ENCODE peak calls at places on chromosomes 1 and 21, in five cellular contexts. R is OCI-LY7, K is right atrium auricular region, L is tibial artery, E is heart right ventricle. M is an unnamed sample.

GRCh38 chr1:30324251-30325084 is 398.9 kb downstream of the MATN1 start:
- DNase-seq in L (peak; percentile 23), K (peak; percentile 38), R (no peak), E (no peak), M (peak; percentile 49)

GRCh38 chr1:164706596-164706995 is 147.6 kb downstream of the PBX1 start:
- DNase-seq in L (no peak), R (no peak), E (no peak), K (no peak), M (no peak)

GRCh38 chr21:20661745-20662470 is 336.3 kb upstream of the NCAM2 start:
- DNase-seq in R (no peak), L (no peak), E (no peak), K (no peak), M (no peak)

GRCh38 chr1:56866656-56867055 is 12.1 kb downstream of the C8A start:
- DNase-seq in E (no peak), K (no peak), R (no peak), L (no peak), M (no peak)

GRCh38 chr1:27238032-27238431 is 3.6 kb downstream of the WDTC1 start:
- DNase-seq in E (no peak), L (no peak), K (no peak), R (no peak), M (no peak)

GRCh38 chr21:26177187-26177586 is 6.6 kb upstream of the APP start:
- DNase-seq in K (no peak), L (no peak), R (no peak), E (peak; percentile 28), M (no peak)

GRCh38 chr1:192159034-192159433 is 772 bp downstream of the RGS18 start:
- DNase-seq in K (no peak), E (no peak), L (no peak), R (no peak), M (no peak)

GRCh38 chr1:232628335-232629214 is 1.4 kb downstream of the SIPA1L2 start:
- DNase-seq in K (no peak), E (no peak), R (peak; percentile 66), L (no peak), M (no peak)

GRCh38 chr1:78716186-78716585 is 66.6 kb downstream of the IFI44 start:
- DNase-seq in K (no peak), L (no peak), E (no peak), R (no peak), M (no peak)

GRCh38 chr1:161439280-161440232 is 65.7 kb upstream of the FCGR2A start:
- DNase-seq in R (peak; percentile 26), E (no peak), L (no peak), K (no peak), M (no peak)

GRCh38 chr1:31509124-31510072 is 66.9 kb upstream of the TINAGL1 start:
- DNase-seq in R (no peak), K (no peak), E (no peak), L (no peak), M (no peak)

GRCh38 chr1:24551910-24552571 is 3.8 kb upstream of the NCMAP start:
- DNase-seq in E (no peak), R (no peak), K (no peak), L (no peak), M (no peak)

GRCh38 chr1:244862354-244862698 is 2.0 kb downstream of the HNRNPU start:
- DNase-seq in L (no peak), K (no peak), R (peak; percentile 29), E (no peak), M (no peak)

GRCh38 chr1:176193023-176193422 is 14.1 kb downstream of the COP1 start:
- DNase-seq in R (no peak), L (no peak), E (no peak), K (no peak), M (no peak)

DNA sequence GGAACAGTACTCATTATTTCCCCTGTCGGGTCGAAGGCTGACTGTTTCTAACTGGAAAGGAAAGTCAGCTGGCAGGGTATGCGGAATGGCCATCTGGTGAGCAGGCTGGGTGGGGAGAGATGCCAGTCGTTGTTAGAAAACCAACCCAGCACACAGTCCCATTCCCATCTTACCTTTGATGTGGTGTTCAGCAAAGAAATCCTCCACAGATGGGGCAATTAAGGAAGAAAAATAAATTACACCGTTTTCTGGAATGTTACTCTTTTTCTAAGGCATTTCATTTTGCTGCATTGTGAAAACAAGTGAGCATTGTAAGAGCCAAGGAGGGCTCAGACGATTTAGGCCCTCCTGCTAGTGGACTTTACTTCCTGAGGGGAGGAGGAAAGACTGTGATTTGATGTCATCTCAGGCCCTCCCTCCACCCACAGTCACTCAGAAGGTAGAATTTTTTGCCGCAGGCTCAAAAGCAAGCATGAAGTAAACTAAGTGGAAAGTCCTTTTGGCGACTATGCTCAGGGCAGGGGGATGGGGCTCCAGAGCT is at the start of gene SLC16A4:
- DNase-seq in K (no peak), L (no peak), E (peak; percentile 22), R (no peak), M (no peak)
- H3K27ac ChIP-seq in K (peak within 1 kb of the TSS; percentile 29), L (peak within 1 kb of the TSS; percentile 74), E (peak within 1 kb of the TSS; percentile 5), R (no peak within 1 kb of the TSS), M (peak within 1 kb of the TSS; percentile 63)

GRCh38 chr1:234397732-234398131 is 24.5 kb downstream of the COA6 start:
- DNase-seq in L (no peak), E (no peak), K (no peak), R (no peak), M (no peak)

GRCh38 chr1:234396871-234397270 is 23.6 kb downstream of the COA6 start:
- DNase-seq in E (no peak), L (no peak), K (no peak), R (no peak), M (no peak)

GRCh38 chr1:234400773-234401172 is 27.5 kb downstream of the COA6 start:
- DNase-seq in E (no peak), K (no peak), R (no peak), L (no peak), M (no peak)

GRCh38 chr1:234401658-234402057 is 28.4 kb downstream of the COA6 start:
- DNase-seq in E (no peak), K (no peak), R (no peak), L (no peak), M (no peak)

GRCh38 chr1:234398849-234399381 is 25.7 kb downstream of the COA6 start:
- DNase-seq in L (no peak), K (no peak), E (no peak), R (no peak), M (no peak)
- H3K4me3 ChIP-seq in L (no peak overlapping the region), K (no peak overlapping the region), E (peak overlapping the region; percentile 45), R (no peak overlapping the region), M (no peak overlapping the region)

GRCh38 chr1:248686815-248687214 is 15.8 kb downstream of the OR14I1 start:
- DNase-seq in L (no peak), E (no peak), K (no peak), R (peak; percentile 6), M (no peak)
- TF ChIP-seq CTCF in L (no peak), E (no peak), K (no peak), R (peak; percentile 60), M (no peak)

GRCh38 chr1:178702141-178702540 is 22.9 kb upstream of the RALGPS2 start:
- DNase-seq in R (no peak), L (no peak), K (no peak), E (no peak), M (no peak)

GRCh38 chr1:178704833-178705232 is 20.2 kb upstream of the RALGPS2 start:
- DNase-seq in K (no peak), L (no peak), E (no peak), R (peak; percentile 60), M (no peak)

DNA sequence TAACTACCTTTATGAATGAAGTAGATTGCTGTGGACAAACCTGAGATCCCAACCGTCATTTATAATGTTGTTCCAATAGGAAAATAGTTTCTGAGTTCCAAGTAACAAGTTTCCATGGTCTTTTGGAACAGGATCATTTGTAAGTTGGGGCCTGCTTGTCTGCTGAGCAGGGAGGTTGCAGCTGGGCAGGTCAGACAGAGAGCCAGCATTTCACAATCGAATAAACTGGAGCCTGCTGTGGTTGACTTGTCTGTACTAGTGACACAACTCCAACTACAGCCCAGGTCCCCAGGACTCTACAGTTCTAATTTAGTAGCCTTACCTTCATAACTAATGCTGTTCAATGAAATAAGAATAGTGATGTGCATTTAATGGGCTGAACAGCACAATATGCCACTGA is 18.6 kb upstream of the RALGPS2 start:
- DNase-seq in E (no peak), L (no peak), K (no peak), R (no peak), M (no peak)
- H3K27ac ChIP-seq in E (no peak overlapping the region), L (no peak overlapping the region), K (no peak overlapping the region), R (no peak overlapping the region), M (no peak overlapping the region)

GRCh38 chr1:179984942-179985341 is 30.3 kb downstream of the CEP350 start:
- DNase-seq in E (no peak), L (no peak), K (no peak), R (no peak), M (no peak)
- H3K4me3 ChIP-seq in E (no peak overlapping the region), L (no peak overlapping the region), K (no peak overlapping the region), R (no peak overlapping the region), M (no peak overlapping the region)

DNA sequence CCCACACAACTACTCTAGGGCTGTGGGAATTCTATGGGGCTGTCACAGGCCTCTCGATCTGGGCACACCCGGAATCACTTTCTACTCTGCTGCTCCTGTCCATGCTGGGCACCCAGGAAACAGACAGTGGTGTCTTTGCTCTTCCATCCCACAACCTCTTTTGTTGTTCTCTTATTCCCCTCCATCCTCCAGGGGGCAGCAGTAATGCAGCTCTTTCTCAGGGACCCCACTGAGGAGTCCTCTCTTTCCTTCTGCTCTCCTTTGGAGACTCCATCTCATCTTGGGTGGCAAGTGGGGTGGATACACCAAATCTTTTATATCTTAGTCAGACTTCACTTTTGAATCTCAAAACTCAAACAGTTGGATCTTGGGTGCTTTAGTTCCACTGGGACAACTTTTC is 206.3 kb downstream of the HS2ST1 start:
- DNase-seq in E (no peak), L (no peak), R (peak; percentile 30), K (no peak), M (no peak)
- TF ChIP-seq CTCF in E (no peak), L (no peak), R (peak; percentile 68), K (no peak), M (no peak)